ENCODE peak calls at places on chromosomes 5 and 9, in six cellular contexts. One of them, this sample, is unnamed.

GRCh38 chr9:127746959-127747569 is 12.0 kb upstream of the TOR2A start:
- DNase-seq in esophagus muscularis mucosa: no peak
- DNase-seq in MCF 10A: no peak
- DNase-seq in cardiac fibroblast: no peak
- DNase-seq in lower leg skin: no peak
- DNase-seq in GM23338: no peak
- DNase-seq in this sample: no peak

GRCh38 chr9:114777841-114778240 is 28.0 kb downstream of the TNFSF15 start:
- DNase-seq in esophagus muscularis mucosa: peak
- DNase-seq in GM23338: no peak
- DNase-seq in MCF 10A: no peak
- DNase-seq in lower leg skin: no peak
- DNase-seq in cardiac fibroblast: peak
- DNase-seq in this sample: no peak

GRCh38 chr9:87890866-87891265 is 8.2 kb downstream of the SPATA31E1 start:
- DNase-seq in cardiac fibroblast: no peak
- DNase-seq in lower leg skin: no peak
- DNase-seq in esophagus muscularis mucosa: no peak
- DNase-seq in MCF 10A: no peak
- DNase-seq in GM23338: no peak
- DNase-seq in this sample: no peak

GRCh38 chr5:74977475-74977874 is 74.9 kb downstream of the GCNT4 start:
- DNase-seq in lower leg skin: no peak
- DNase-seq in MCF 10A: no peak
- DNase-seq in GM23338: no peak
- DNase-seq in cardiac fibroblast: no peak
- DNase-seq in esophagus muscularis mucosa: no peak
- DNase-seq in this sample: no peak

GRCh38 chr5:15899481-15899880 is 280.1 kb downstream of the MARCHF11 start:
- DNase-seq in esophagus muscularis mucosa: no peak
- DNase-seq in cardiac fibroblast: no peak
- DNase-seq in lower leg skin: no peak
- DNase-seq in GM23338: no peak
- DNase-seq in MCF 10A: no peak
- DNase-seq in this sample: no peak

GRCh38 chr9:121739971-121740370 is 88.5 kb downstream of the DAB2IP start:
- DNase-seq in GM23338: no peak
- DNase-seq in esophagus muscularis mucosa: no peak
- DNase-seq in cardiac fibroblast: no peak
- DNase-seq in MCF 10A: no peak
- DNase-seq in lower leg skin: no peak
- DNase-seq in this sample: no peak

GRCh38 chr5:143355710-143356109 is 47.8 kb downstream of the NR3C1 start:
- DNase-seq in MCF 10A: peak
- DNase-seq in cardiac fibroblast: peak
- DNase-seq in GM23338: no peak
- DNase-seq in esophagus muscularis mucosa: no peak
- DNase-seq in lower leg skin: peak
- DNase-seq in this sample: no peak

GRCh38 chr9:121074370-121075250 is at the start of gene CNTRL:
- DNase-seq in GM23338: peak
- DNase-seq in esophagus muscularis mucosa: peak
- DNase-seq in cardiac fibroblast: peak
- DNase-seq in MCF 10A: peak
- DNase-seq in lower leg skin: peak
- DNase-seq in this sample: peak

GRCh38 chr9:86557063-86557766 is 203.0 kb upstream of the TUT7 start:
- DNase-seq in esophagus muscularis mucosa: no peak
- DNase-seq in lower leg skin: peak
- DNase-seq in cardiac fibroblast: peak
- DNase-seq in GM23338: no peak
- DNase-seq in MCF 10A: peak
- DNase-seq in this sample: no peak

GRCh38 chr9:18202924-18203323 is 271.0 kb upstream of the ADAMTSL1 start:
- DNase-seq in lower leg skin: no peak
- DNase-seq in cardiac fibroblast: no peak
- DNase-seq in GM23338: no peak
- DNase-seq in esophagus muscularis mucosa: no peak
- DNase-seq in MCF 10A: no peak
- DNase-seq in this sample: no peak
- TF ChIP-seq CTCF in lower leg skin: no peak
- TF ChIP-seq CTCF in cardiac fibroblast: no peak
- TF ChIP-seq CTCF in GM23338: no peak
- TF ChIP-seq CTCF in esophagus muscularis mucosa: no peak
- TF ChIP-seq CTCF in MCF 10A: no peak
- TF ChIP-seq CTCF in this sample: no peak

GRCh38 chr5:67050125-67050524 is 146.5 kb downstream of the CD180 start:
- DNase-seq in esophagus muscularis mucosa: no peak
- DNase-seq in MCF 10A: no peak
- DNase-seq in GM23338: no peak
- DNase-seq in lower leg skin: no peak
- DNase-seq in cardiac fibroblast: no peak
- DNase-seq in this sample: no peak

GRCh38 chr5:67052034-67052433 is 144.6 kb downstream of the CD180 start:
- DNase-seq in GM23338: no peak
- DNase-seq in cardiac fibroblast: peak
- DNase-seq in lower leg skin: no peak
- DNase-seq in esophagus muscularis mucosa: no peak
- DNase-seq in MCF 10A: no peak
- DNase-seq in this sample: no peak

GRCh38 chr5:67050635-67051034 is 146.0 kb downstream of the CD180 start:
- DNase-seq in cardiac fibroblast: peak
- DNase-seq in lower leg skin: no peak
- DNase-seq in esophagus muscularis mucosa: no peak
- DNase-seq in MCF 10A: no peak
- DNase-seq in GM23338: no peak
- DNase-seq in this sample: no peak

GRCh38 chr5:67051164-67051563 is 145.4 kb downstream of the CD180 start:
- DNase-seq in GM23338: no peak
- DNase-seq in MCF 10A: no peak
- DNase-seq in cardiac fibroblast: no peak
- DNase-seq in lower leg skin: no peak
- DNase-seq in esophagus muscularis mucosa: no peak
- DNase-seq in this sample: no peak

GRCh38 chr5:67053229-67053628 is 143.4 kb downstream of the CD180 start:
- DNase-seq in esophagus muscularis mucosa: no peak
- DNase-seq in MCF 10A: no peak
- DNase-seq in cardiac fibroblast: no peak
- DNase-seq in lower leg skin: no peak
- DNase-seq in GM23338: peak
- DNase-seq in this sample: no peak
- TF ChIP-seq CTCF in esophagus muscularis mucosa: no peak
- TF ChIP-seq CTCF in MCF 10A: no peak
- TF ChIP-seq CTCF in cardiac fibroblast: no peak
- TF ChIP-seq CTCF in lower leg skin: no peak
- TF ChIP-seq CTCF in GM23338: peak
- TF ChIP-seq CTCF in this sample: no peak

GRCh38 chr5:80704221-80704620 is 49.4 kb upstream of the DHFR start:
- DNase-seq in esophagus muscularis mucosa: no peak
- DNase-seq in cardiac fibroblast: no peak
- DNase-seq in lower leg skin: no peak
- DNase-seq in GM23338: peak
- DNase-seq in MCF 10A: no peak
- DNase-seq in this sample: no peak

GRCh38 chr5:80703291-80703690 is 48.5 kb upstream of the DHFR start:
- DNase-seq in MCF 10A: no peak
- DNase-seq in lower leg skin: no peak
- DNase-seq in cardiac fibroblast: no peak
- DNase-seq in esophagus muscularis mucosa: no peak
- DNase-seq in GM23338: no peak
- DNase-seq in this sample: no peak

GRCh38 chr5:80703747-80704146 is 49.0 kb upstream of the DHFR start:
- DNase-seq in GM23338: no peak
- DNase-seq in MCF 10A: no peak
- DNase-seq in cardiac fibroblast: no peak
- DNase-seq in lower leg skin: no peak
- DNase-seq in esophagus muscularis mucosa: no peak
- DNase-seq in this sample: no peak

GRCh38 chr5:80698369-80698768 is 43.6 kb upstream of the DHFR start:
- DNase-seq in lower leg skin: no peak
- DNase-seq in esophagus muscularis mucosa: no peak
- DNase-seq in MCF 10A: no peak
- DNase-seq in cardiac fibroblast: no peak
- DNase-seq in GM23338: no peak
- DNase-seq in this sample: no peak

DNA sequence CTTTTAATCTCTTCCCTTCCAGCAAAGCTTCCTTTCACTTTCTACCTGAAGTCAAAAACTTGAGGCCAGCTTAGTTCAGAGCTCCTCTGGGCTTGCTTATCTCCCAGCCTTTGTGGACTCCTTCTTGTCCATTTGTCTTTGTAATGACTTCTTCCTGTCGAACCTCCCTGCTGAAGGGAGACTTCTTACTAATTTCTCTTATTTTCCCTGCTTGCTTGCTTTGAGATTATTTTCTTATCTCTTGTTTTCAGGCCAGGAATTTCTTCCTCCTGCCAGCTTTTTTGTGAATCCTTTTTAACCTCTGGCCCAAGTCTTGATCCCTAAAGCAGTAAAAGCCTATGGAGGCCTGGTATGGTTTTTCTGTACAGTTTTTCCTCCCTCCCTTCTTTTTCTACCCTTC is 46.8 kb upstream of the DHFR start:
- DNase-seq in MCF 10A: no peak
- DNase-seq in GM23338: no peak
- DNase-seq in lower leg skin: no peak
- DNase-seq in esophagus muscularis mucosa: no peak
- DNase-seq in cardiac fibroblast: no peak
- DNase-seq in this sample: no peak
- TF ChIP-seq CTCF in MCF 10A: no peak
- TF ChIP-seq CTCF in GM23338: no peak
- TF ChIP-seq CTCF in lower leg skin: no peak
- TF ChIP-seq CTCF in esophagus muscularis mucosa: no peak
- TF ChIP-seq CTCF in cardiac fibroblast: no peak
- TF ChIP-seq CTCF in this sample: no peak

DNA sequence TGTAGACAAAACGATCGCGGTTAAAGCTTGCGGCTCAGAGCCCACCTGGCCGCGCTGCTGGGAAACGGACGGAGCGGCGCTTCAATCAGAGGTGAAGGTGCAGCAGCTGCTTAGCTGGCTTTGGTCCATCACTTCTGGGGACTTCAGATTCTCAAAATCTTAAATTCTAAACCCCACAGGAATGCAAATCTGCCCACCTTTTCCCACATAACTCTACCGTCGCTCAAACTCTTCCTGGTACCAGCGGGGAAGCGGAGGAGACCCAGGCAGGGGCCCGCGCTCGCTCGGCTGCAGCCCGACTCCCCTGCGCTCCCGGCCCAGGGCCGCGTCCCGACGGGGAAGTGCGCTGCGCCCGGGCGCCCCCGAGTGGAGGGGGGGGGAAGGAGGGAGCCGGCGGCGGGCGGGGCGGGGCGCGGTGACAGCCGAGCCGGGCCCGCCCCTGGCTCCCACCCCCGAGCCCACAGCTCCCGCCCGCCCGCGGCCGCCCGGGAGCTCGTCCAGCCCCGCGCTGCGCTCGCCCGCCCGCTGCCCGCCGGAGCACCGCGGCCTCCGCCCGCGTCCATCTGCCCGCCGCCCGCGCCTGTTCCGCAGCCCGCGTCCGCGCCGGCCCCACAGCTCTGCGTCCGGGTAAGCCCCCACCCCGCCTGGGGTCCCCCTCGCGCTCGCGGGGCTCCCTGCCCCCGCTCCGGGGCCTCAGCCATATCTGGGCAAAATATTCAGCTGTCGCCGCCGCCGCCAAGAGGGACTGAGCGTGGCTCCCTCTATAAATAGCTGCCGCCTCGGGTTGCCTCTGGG is at the start of gene TMOD1:
- DNase-seq in esophagus muscularis mucosa: peak
- DNase-seq in MCF 10A: peak
- DNase-seq in GM23338: peak
- DNase-seq in cardiac fibroblast: peak
- DNase-seq in lower leg skin: no peak
- DNase-seq in this sample: peak
- TF ChIP-seq CTCF in esophagus muscularis mucosa: no peak
- TF ChIP-seq CTCF in MCF 10A: peak
- TF ChIP-seq CTCF in GM23338: no peak
- TF ChIP-seq CTCF in cardiac fibroblast: no peak
- TF ChIP-seq CTCF in lower leg skin: no peak
- TF ChIP-seq CTCF in this sample: peak

GRCh38 chr5:42908086-42908485 is 96.4 kb upstream of the SELENOP start:
- DNase-seq in MCF 10A: no peak
- DNase-seq in lower leg skin: no peak
- DNase-seq in GM23338: no peak
- DNase-seq in cardiac fibroblast: no peak
- DNase-seq in esophagus muscularis mucosa: no peak
- DNase-seq in this sample: no peak

GRCh38 chr5:42908509-42909488 is 97.1 kb upstream of the SELENOP start:
- DNase-seq in cardiac fibroblast: peak
- DNase-seq in esophagus muscularis mucosa: peak
- DNase-seq in GM23338: peak
- DNase-seq in lower leg skin: peak
- DNase-seq in MCF 10A: peak
- DNase-seq in this sample: peak

GRCh38 chr5:42915306-42915866 is 103.7 kb upstream of the SELENOP start:
- DNase-seq in GM23338: no peak
- DNase-seq in MCF 10A: no peak
- DNase-seq in esophagus muscularis mucosa: no peak
- DNase-seq in lower leg skin: no peak
- DNase-seq in cardiac fibroblast: no peak
- DNase-seq in this sample: no peak

DNA sequence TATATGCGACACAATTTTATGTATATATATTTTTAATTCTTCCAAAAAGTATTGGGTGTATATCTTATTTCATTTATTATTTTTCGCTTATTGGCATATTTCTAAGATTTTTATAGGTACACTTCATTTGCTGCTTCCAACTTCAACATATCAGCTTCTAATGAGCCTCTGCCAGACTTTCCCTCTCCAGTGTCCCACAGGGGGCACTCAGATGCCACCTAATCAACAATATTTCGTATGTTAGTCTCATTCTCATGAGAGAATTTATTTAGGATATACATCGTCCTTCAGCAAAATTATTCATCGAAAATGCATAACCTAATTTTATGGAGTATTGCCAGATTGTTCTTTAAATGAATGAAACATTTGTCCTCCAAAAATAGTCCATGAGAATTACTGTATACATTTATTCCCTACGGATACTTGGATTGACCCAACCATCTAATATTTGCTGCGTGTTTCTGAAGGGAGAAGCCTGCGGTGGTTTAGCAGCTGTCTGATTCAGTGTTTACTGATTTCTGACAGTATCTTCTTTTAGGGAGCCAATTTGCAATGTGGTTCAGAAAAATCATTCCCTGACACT is 100.6 kb upstream of the SELENOP start:
- DNase-seq in cardiac fibroblast: peak
- DNase-seq in MCF 10A: peak
- DNase-seq in GM23338: peak
- DNase-seq in esophagus muscularis mucosa: no peak
- DNase-seq in lower leg skin: no peak
- DNase-seq in this sample: no peak
- TF ChIP-seq CTCF in cardiac fibroblast: peak
- TF ChIP-seq CTCF in MCF 10A: peak
- TF ChIP-seq CTCF in GM23338: peak
- TF ChIP-seq CTCF in esophagus muscularis mucosa: peak
- TF ChIP-seq CTCF in lower leg skin: no peak
- TF ChIP-seq CTCF in this sample: peak